ENCODE peak calls at places on chromosomes 12 and 14, in four cellular contexts. Y is AG08395, M is NCI-H748 treated with DMSO at 0.1 percent for 48 hours, B is AG10803. K is an unnamed sample.

GRCh38 chr12:121668750-121669524 is 517 bp downstream of the MORN3 start:
- DNase-seq in Y (peak), M (no peak), B (peak), K (peak)

GRCh38 chr14:67416810-67417209 is 4.8 kb upstream of the PLEK2 start:
- DNase-seq in M (no peak), B (no peak), Y (no peak), K (no peak)

GRCh38 chr14:31410048-31410654 is 10.2 kb downstream of the HEATR5A start:
- DNase-seq in Y (no peak), B (no peak), M (no peak), K (no peak)

GRCh38 chr12:58920102-58920955 is at the start of gene LRIG3:
- DNase-seq in B (peak), Y (peak), M (peak), K (peak)

GRCh38 chr14:95068521-95068920 is 88.8 kb downstream of the DICER1 start:
- DNase-seq in Y (no peak), B (no peak), M (no peak), K (no peak)

GRCh38 chr14:80844872-80845271 is 96.7 kb downstream of the CEP128 start:
- DNase-seq in Y (no peak), B (no peak), M (no peak), K (no peak)

GRCh38 chr12:80977356-80977755 is 39.6 kb upstream of the LIN7A start:
- DNase-seq in Y (no peak), B (no peak), M (no peak), K (no peak)

GRCh38 chr14:50040401-50040775 is 76.0 kb downstream of the VCPKMT start:
- DNase-seq in B (peak), Y (peak), M (no peak), K (no peak)

GRCh38 chr12:110075880-110076279 is 27.6 kb upstream of the C12orf76 start:
- DNase-seq in M (no peak), Y (no peak), B (no peak), K (no peak)

GRCh38 chr12:1858456-1858855 is 38.1 kb downstream of the LRTM2 start:
- DNase-seq in Y (no peak), M (no peak), B (no peak), K (no peak)

GRCh38 chr12:118377891-118378470 is 1.6 kb downstream of the SUDS3 start:
- DNase-seq in M (peak), B (peak), Y (peak), K (peak)

GRCh38 chr14:93103392-93104080 is 12.2 kb downstream of the ITPK1 start:
- DNase-seq in Y (no peak), M (no peak), B (no peak), K (no peak)

GRCh38 chr12:51891843-51892242 is 3.9 kb downstream of the ANKRD33 start:
- DNase-seq in B (peak), M (no peak), Y (no peak), K (no peak)

GRCh38 chr12:101828463-101829196 is 2.1 kb downstream of the GNPTAB start:
- DNase-seq in Y (no peak), B (no peak), M (no peak), K (no peak)

K was measured in NCI-H1417.